ENCODE peak calls at places on chromosomes 7 and 10, in eight cellular contexts. T is fibroblast of mammary gland, X is Right ventricle myocardium inferior, F is NCI-H2029, H is GM23338, A is foreskin fibroblast, D is endothelial cell, B is psoas muscle. Z is an unnamed sample.

GRCh38 chr10:47073967-47074366 is 162.7 kb downstream of the PTPN20 start:
- DNase-seq in T (no peak), X (no peak), F (no peak), H (no peak), A (no peak), D (no peak), B (no peak), Z (no peak)

GRCh38 chr10:89553064-89553734 is 17.8 kb upstream of the SLC16A12 start:
- DNase-seq in T (peak), X (no peak), F (no peak), H (no peak), A (peak), D (no peak), B (no peak), Z (no peak)

GRCh38 chr10:132396495-132397035 is 435 bp upstream of the PWWP2B start:
- DNase-seq in T (peak), X (peak), F (no peak), H (peak), A (peak), D (peak), B (peak), Z (no peak)

GRCh38 chr7:103394566-103394965 is 47.1 kb downstream of the PSMC2 start:
- DNase-seq in T (no peak), X (no peak), F (no peak), H (no peak), A (no peak), D (no peak), B (no peak), Z (no peak)

GRCh38 chr7:156389116-156389692 is 251.4 kb upstream of the RNF32 start:
- DNase-seq in T (no peak), X (no peak), F (no peak), H (no peak), A (no peak), D (no peak), B (no peak), Z (no peak)

GRCh38 chr10:72265508-72265907 is 8.2 kb upstream of the DDIT4 start:
- DNase-seq in T (no peak), X (no peak), F (no peak), H (peak), A (no peak), D (no peak), B (no peak), Z (no peak)

GRCh38 chr7:126606331-126606730 is 646.4 kb downstream of the GRM8 start:
- DNase-seq in T (no peak), X (no peak), F (peak), H (no peak), A (no peak), D (no peak), B (no peak), Z (no peak)

GRCh38 chr7:71285614-71286013 is 153.7 kb downstream of the GALNT17 start:
- DNase-seq in T (no peak), X (no peak), F (no peak), H (no peak), A (no peak), D (no peak), B (no peak), Z (no peak)